ENCODE peak calls at places on chromosomes 7 and 10, in seven cellular contexts. One of them, this sample, is unnamed.

GRCh38 chr7:31775511-31775910 is 88.5 kb downstream of the PPP1R17 start:
- DNase-seq in foreskin fibroblast: no peak
- DNase-seq in PC-3: peak
- DNase-seq in thoracic aorta: no peak
- DNase-seq in astrocyte of the spinal cord: no peak
- DNase-seq in IMR-90: no peak
- DNase-seq in right lobe of liver: no peak
- DNase-seq in this sample: no peak

GRCh38 chr10:96584035-96584434 is 2.8 kb downstream of the TM9SF3 start:
- DNase-seq in foreskin fibroblast: no peak
- DNase-seq in PC-3: no peak
- DNase-seq in thoracic aorta: no peak
- DNase-seq in astrocyte of the spinal cord: no peak
- DNase-seq in IMR-90: no peak
- DNase-seq in right lobe of liver: no peak
- DNase-seq in this sample: no peak

GRCh38 chr7:157139142-157140117 is 704 bp downstream of the UBE3C start:
- DNase-seq in foreskin fibroblast: peak
- DNase-seq in PC-3: peak
- DNase-seq in thoracic aorta: no peak
- DNase-seq in astrocyte of the spinal cord: peak
- DNase-seq in IMR-90: peak
- DNase-seq in right lobe of liver: peak
- DNase-seq in this sample: peak

GRCh38 chr10:44929356-44930113 is 18.4 kb downstream of the TMEM72 start:
- DNase-seq in foreskin fibroblast: no peak
- DNase-seq in PC-3: no peak
- DNase-seq in thoracic aorta: no peak
- DNase-seq in astrocyte of the spinal cord: no peak
- DNase-seq in IMR-90: no peak
- DNase-seq in right lobe of liver: peak
- DNase-seq in this sample: no peak

GRCh38 chr10:123145542-123146012 is 2.4 kb upstream of the HMX2 start:
- DNase-seq in foreskin fibroblast: no peak
- DNase-seq in PC-3: no peak
- DNase-seq in thoracic aorta: no peak
- DNase-seq in astrocyte of the spinal cord: no peak
- DNase-seq in IMR-90: no peak
- DNase-seq in right lobe of liver: no peak
- DNase-seq in this sample: no peak

GRCh38 chr10:132611986-132612385 is 74.4 kb downstream of the INPP5A start:
- DNase-seq in foreskin fibroblast: no peak
- DNase-seq in PC-3: no peak
- DNase-seq in thoracic aorta: no peak
- DNase-seq in astrocyte of the spinal cord: no peak
- DNase-seq in IMR-90: no peak
- DNase-seq in right lobe of liver: no peak
- DNase-seq in this sample: no peak

GRCh38 chr7:73556208-73557107 is 1.0 kb downstream of the BCL7B start:
- DNase-seq in foreskin fibroblast: no peak
- DNase-seq in PC-3: no peak
- DNase-seq in thoracic aorta: no peak
- DNase-seq in astrocyte of the spinal cord: no peak
- DNase-seq in IMR-90: peak
- DNase-seq in right lobe of liver: no peak
- DNase-seq in this sample: no peak

GRCh38 chr10:54470324-54470631 is 330.8 kb downstream of the PCDH15 start:
- DNase-seq in foreskin fibroblast: no peak
- DNase-seq in PC-3: no peak
- DNase-seq in thoracic aorta: no peak
- DNase-seq in astrocyte of the spinal cord: no peak
- DNase-seq in IMR-90: no peak
- DNase-seq in right lobe of liver: no peak
- DNase-seq in this sample: no peak

GRCh38 chr7:5595545-5596045 is 172.0 kb upstream of the TNRC18 start:
- DNase-seq in foreskin fibroblast: peak
- DNase-seq in PC-3: peak
- DNase-seq in thoracic aorta: peak
- DNase-seq in astrocyte of the spinal cord: no peak
- DNase-seq in IMR-90: peak
- DNase-seq in right lobe of liver: no peak
- DNase-seq in this sample: no peak

GRCh38 chr10:119466655-119467054 is 75.9 kb downstream of the RGS10 start:
- DNase-seq in foreskin fibroblast: no peak
- DNase-seq in PC-3: peak
- DNase-seq in thoracic aorta: no peak
- DNase-seq in astrocyte of the spinal cord: no peak
- DNase-seq in IMR-90: no peak
- DNase-seq in right lobe of liver: peak
- DNase-seq in this sample: no peak

GRCh38 chr7:152106990-152107389 is 81.5 kb downstream of the GALNT11 start:
- DNase-seq in foreskin fibroblast: peak
- DNase-seq in PC-3: no peak
- DNase-seq in thoracic aorta: no peak
- DNase-seq in astrocyte of the spinal cord: no peak
- DNase-seq in IMR-90: peak
- DNase-seq in right lobe of liver: no peak
- DNase-seq in this sample: no peak

GRCh38 chr7:111089822-111090426 is 1.0 kb upstream of the LRRN3 start:
- DNase-seq in foreskin fibroblast: peak
- DNase-seq in PC-3: peak
- DNase-seq in thoracic aorta: no peak
- DNase-seq in astrocyte of the spinal cord: peak
- DNase-seq in IMR-90: peak
- DNase-seq in right lobe of liver: no peak
- DNase-seq in this sample: peak

GRCh38 chr7:108385834-108386422 is 70.3 kb downstream of the NRCAM start:
- DNase-seq in foreskin fibroblast: no peak
- DNase-seq in PC-3: no peak
- DNase-seq in thoracic aorta: no peak
- DNase-seq in astrocyte of the spinal cord: no peak
- DNase-seq in IMR-90: no peak
- DNase-seq in right lobe of liver: no peak
- DNase-seq in this sample: no peak

GRCh38 chr10:75021851-75022250 is 89.6 kb upstream of the SAMD8 start:
- DNase-seq in foreskin fibroblast: no peak
- DNase-seq in PC-3: peak
- DNase-seq in thoracic aorta: no peak
- DNase-seq in astrocyte of the spinal cord: no peak
- DNase-seq in IMR-90: no peak
- DNase-seq in right lobe of liver: peak
- DNase-seq in this sample: no peak

GRCh38 chr10:6177880-6178281 is 24.9 kb upstream of the PFKFB3 start:
- DNase-seq in foreskin fibroblast: no peak
- DNase-seq in PC-3: no peak
- DNase-seq in thoracic aorta: no peak
- DNase-seq in astrocyte of the spinal cord: no peak
- DNase-seq in IMR-90: no peak
- DNase-seq in right lobe of liver: no peak
- DNase-seq in this sample: no peak

GRCh38 chr10:58718596-58718995 is 205.9 kb downstream of the BICC1 start:
- DNase-seq in foreskin fibroblast: no peak
- DNase-seq in PC-3: no peak
- DNase-seq in thoracic aorta: no peak
- DNase-seq in astrocyte of the spinal cord: no peak
- DNase-seq in IMR-90: no peak
- DNase-seq in right lobe of liver: no peak
- DNase-seq in this sample: no peak

GRCh38 chr7:289756-290553 is at the start of gene FOXL3:
- DNase-seq in foreskin fibroblast: no peak
- DNase-seq in PC-3: no peak
- DNase-seq in thoracic aorta: no peak
- DNase-seq in astrocyte of the spinal cord: no peak
- DNase-seq in IMR-90: no peak
- DNase-seq in right lobe of liver: peak
- DNase-seq in this sample: no peak

GRCh38 chr10:114246679-114247305 is 7.7 kb downstream of the VWA2 start:
- DNase-seq in foreskin fibroblast: no peak
- DNase-seq in PC-3: peak
- DNase-seq in thoracic aorta: no peak
- DNase-seq in astrocyte of the spinal cord: no peak
- DNase-seq in IMR-90: no peak
- DNase-seq in right lobe of liver: no peak
- DNase-seq in this sample: no peak

GRCh38 chr10:100347568-100348195 is 649 bp downstream of the SCD start:
- DNase-seq in foreskin fibroblast: no peak
- DNase-seq in PC-3: no peak
- DNase-seq in thoracic aorta: no peak
- DNase-seq in astrocyte of the spinal cord: no peak
- DNase-seq in IMR-90: no peak
- DNase-seq in right lobe of liver: no peak
- DNase-seq in this sample: no peak

GRCh38 chr10:110398419-110399162 is 93.9 kb upstream of the SMNDC1 start:
- DNase-seq in foreskin fibroblast: peak
- DNase-seq in PC-3: peak
- DNase-seq in thoracic aorta: peak
- DNase-seq in astrocyte of the spinal cord: peak
- DNase-seq in IMR-90: peak
- DNase-seq in right lobe of liver: no peak
- DNase-seq in this sample: peak

GRCh38 chr7:35729061-35729783 is 34.3 kb upstream of the HERPUD2 start:
- DNase-seq in foreskin fibroblast: no peak
- DNase-seq in PC-3: no peak
- DNase-seq in thoracic aorta: no peak
- DNase-seq in astrocyte of the spinal cord: no peak
- DNase-seq in IMR-90: no peak
- DNase-seq in right lobe of liver: no peak
- DNase-seq in this sample: no peak

GRCh38 chr7:31263363-31263762 is 77.2 kb downstream of the NEUROD6 start:
- DNase-seq in foreskin fibroblast: no peak
- DNase-seq in PC-3: no peak
- DNase-seq in thoracic aorta: no peak
- DNase-seq in astrocyte of the spinal cord: no peak
- DNase-seq in IMR-90: no peak
- DNase-seq in right lobe of liver: no peak
- DNase-seq in this sample: no peak

GRCh38 chr7:15305002-15305600 is 256.7 kb downstream of the AGMO start:
- DNase-seq in foreskin fibroblast: peak
- DNase-seq in PC-3: peak
- DNase-seq in thoracic aorta: no peak
- DNase-seq in astrocyte of the spinal cord: peak
- DNase-seq in IMR-90: peak
- DNase-seq in right lobe of liver: peak
- DNase-seq in this sample: peak

GRCh38 chr7:22822486-22823141 is at the start of gene TOMM7:
- DNase-seq in foreskin fibroblast: peak
- DNase-seq in PC-3: peak
- DNase-seq in thoracic aorta: peak
- DNase-seq in astrocyte of the spinal cord: peak
- DNase-seq in IMR-90: peak
- DNase-seq in right lobe of liver: peak
- DNase-seq in this sample: peak
- TF ChIP-seq CTCF in foreskin fibroblast: no peak
- TF ChIP-seq CTCF in PC-3: no peak
- TF ChIP-seq CTCF in thoracic aorta: peak
- TF ChIP-seq CTCF in astrocyte of the spinal cord: peak
- TF ChIP-seq CTCF in IMR-90: peak
- TF ChIP-seq CTCF in right lobe of liver: peak
- TF ChIP-seq CTCF in this sample: peak

GRCh38 chr10:48456808-48457761 is 147.8 kb downstream of the ARHGAP22 start:
- DNase-seq in foreskin fibroblast: no peak
- DNase-seq in PC-3: no peak
- DNase-seq in thoracic aorta: no peak
- DNase-seq in astrocyte of the spinal cord: no peak
- DNase-seq in IMR-90: no peak
- DNase-seq in right lobe of liver: peak
- DNase-seq in this sample: no peak
- H3K4me3 ChIP-seq in foreskin fibroblast: no peak
- H3K4me3 ChIP-seq in PC-3: no peak
- H3K4me3 ChIP-seq in thoracic aorta: no peak
- H3K4me3 ChIP-seq in astrocyte of the spinal cord: no peak
- H3K4me3 ChIP-seq in IMR-90: no peak
- H3K4me3 ChIP-seq in right lobe of liver: no peak
- H3K4me3 ChIP-seq in this sample: no peak

GRCh38 chr7:78587443-78588044 is 789.0 kb downstream of the PHTF2 start:
- DNase-seq in foreskin fibroblast: no peak
- DNase-seq in PC-3: peak
- DNase-seq in thoracic aorta: no peak
- DNase-seq in astrocyte of the spinal cord: no peak
- DNase-seq in IMR-90: peak
- DNase-seq in right lobe of liver: no peak
- DNase-seq in this sample: peak
- TF ChIP-seq CTCF in foreskin fibroblast: peak
- TF ChIP-seq CTCF in PC-3: peak
- TF ChIP-seq CTCF in thoracic aorta: no peak
- TF ChIP-seq CTCF in astrocyte of the spinal cord: peak
- TF ChIP-seq CTCF in IMR-90: peak
- TF ChIP-seq CTCF in right lobe of liver: no peak
- TF ChIP-seq CTCF in this sample: peak

DNA sequence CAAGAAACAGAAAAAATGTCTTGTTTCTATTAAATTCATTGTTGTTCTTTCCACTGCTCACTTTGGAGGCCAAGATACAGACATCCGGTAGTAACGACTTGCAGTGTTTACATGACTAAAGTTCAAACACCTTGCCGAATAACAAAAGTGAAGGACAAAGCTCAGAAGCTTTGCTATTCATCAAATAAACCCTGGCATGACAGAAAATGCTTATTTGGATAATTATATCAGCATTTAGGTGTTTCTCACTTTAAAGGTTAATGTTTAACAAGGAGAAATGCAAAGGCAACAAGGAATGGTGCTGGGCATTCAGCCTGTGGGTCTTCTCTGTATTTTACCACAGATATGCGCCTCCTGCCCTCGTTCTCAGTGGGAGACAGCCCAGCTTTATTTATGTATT is 5.4 kb upstream of the PTF1A start:
- DNase-seq in foreskin fibroblast: no peak
- DNase-seq in PC-3: no peak
- DNase-seq in thoracic aorta: no peak
- DNase-seq in astrocyte of the spinal cord: no peak
- DNase-seq in IMR-90: no peak
- DNase-seq in right lobe of liver: no peak
- DNase-seq in this sample: no peak
- H3K4me3 ChIP-seq in foreskin fibroblast: no peak
- H3K4me3 ChIP-seq in PC-3: no peak
- H3K4me3 ChIP-seq in thoracic aorta: no peak
- H3K4me3 ChIP-seq in astrocyte of the spinal cord: no peak
- H3K4me3 ChIP-seq in IMR-90: no peak
- H3K4me3 ChIP-seq in right lobe of liver: no peak
- H3K4me3 ChIP-seq in this sample: no peak

DNA sequence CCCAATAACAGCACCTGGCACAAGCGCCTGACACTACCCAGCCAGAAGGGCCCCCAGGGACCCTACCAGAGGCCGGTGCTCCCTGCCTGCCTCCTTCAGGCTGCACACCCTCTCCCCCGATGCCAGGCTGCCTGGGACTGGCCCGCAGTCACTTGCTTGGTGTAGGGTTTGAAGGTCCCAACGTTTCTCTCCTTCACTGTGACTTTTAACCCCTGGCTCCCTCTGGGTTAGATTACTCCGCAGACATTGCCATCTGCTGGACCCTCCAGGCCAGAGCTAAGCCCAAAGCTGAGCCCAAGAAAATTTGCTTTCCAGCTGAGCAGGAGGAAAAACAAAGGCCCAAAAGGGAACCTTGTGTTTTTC is 6.9 kb downstream of the CDHR1 start:
- DNase-seq in foreskin fibroblast: no peak
- DNase-seq in PC-3: no peak
- DNase-seq in thoracic aorta: no peak
- DNase-seq in astrocyte of the spinal cord: no peak
- DNase-seq in IMR-90: no peak
- DNase-seq in right lobe of liver: no peak
- DNase-seq in this sample: no peak
- TF ChIP-seq CTCF in foreskin fibroblast: no peak
- TF ChIP-seq CTCF in PC-3: no peak
- TF ChIP-seq CTCF in thoracic aorta: no peak
- TF ChIP-seq CTCF in astrocyte of the spinal cord: no peak
- TF ChIP-seq CTCF in IMR-90: no peak
- TF ChIP-seq CTCF in right lobe of liver: no peak
- TF ChIP-seq CTCF in this sample: no peak